ENCODE peak calls at places on chromosome 7, in nine cellular contexts. One of them, this sample, is unnamed.

GRCh38 chr7:106072715-106073091 is 39.4 kb downstream of the SYPL1 start:
- DNase-seq in stimulated activated CD4-positive, alpha-beta T cell treated with anti-CD3 and anti-CD28 coated beads, Interleukin-2, amount 100 ng/mL, for 4 hours: no peak
- DNase-seq in astrocyte of the cerebellum: no peak
- DNase-seq in activated CD4-positive, alpha-beta T cell treated with anti-CD3 and anti-CD28 coated beads for 24 hours: no peak
- DNase-seq in activated naive CD8-positive, alpha-beta T cell treated with anti-CD3 and anti-CD28 coated beads, Interleukin-2, amount 50 U/mL, for 24 hours: no peak
- DNase-seq in EH: no peak
- DNase-seq in NCI-H2081: no peak
- DNase-seq in stimulated activated CD8-positive, alpha-beta memory T cell treated with anti-CD3 and anti-CD28 coated beads, Interleukin-7, amount 100 ng/mL, for 24 hours: no peak
- DNase-seq in GM12865: no peak
- DNase-seq in this sample: no peak

GRCh38 chr7:104982308-104982755 is 31.7 kb upstream of the KMT2E start:
- DNase-seq in stimulated activated CD4-positive, alpha-beta T cell treated with anti-CD3 and anti-CD28 coated beads, Interleukin-2, amount 100 ng/mL, for 4 hours: no peak
- DNase-seq in astrocyte of the cerebellum: no peak
- DNase-seq in activated CD4-positive, alpha-beta T cell treated with anti-CD3 and anti-CD28 coated beads for 24 hours: no peak
- DNase-seq in activated naive CD8-positive, alpha-beta T cell treated with anti-CD3 and anti-CD28 coated beads, Interleukin-2, amount 50 U/mL, for 24 hours: no peak
- DNase-seq in EH: peak; percentile 92
- DNase-seq in NCI-H2081: no peak
- DNase-seq in stimulated activated CD8-positive, alpha-beta memory T cell treated with anti-CD3 and anti-CD28 coated beads, Interleukin-7, amount 100 ng/mL, for 24 hours: no peak
- DNase-seq in GM12865: no peak
- DNase-seq in this sample: no peak

GRCh38 chr7:155255660-155256059 is 42.0 kb upstream of the INSIG1 start:
- DNase-seq in stimulated activated CD4-positive, alpha-beta T cell treated with anti-CD3 and anti-CD28 coated beads, Interleukin-2, amount 100 ng/mL, for 4 hours: no peak
- DNase-seq in astrocyte of the cerebellum: no peak
- DNase-seq in activated CD4-positive, alpha-beta T cell treated with anti-CD3 and anti-CD28 coated beads for 24 hours: no peak
- DNase-seq in activated naive CD8-positive, alpha-beta T cell treated with anti-CD3 and anti-CD28 coated beads, Interleukin-2, amount 50 U/mL, for 24 hours: no peak
- DNase-seq in EH: no peak
- DNase-seq in NCI-H2081: no peak
- DNase-seq in stimulated activated CD8-positive, alpha-beta memory T cell treated with anti-CD3 and anti-CD28 coated beads, Interleukin-7, amount 100 ng/mL, for 24 hours: no peak
- DNase-seq in GM12865: no peak
- DNase-seq in this sample: no peak

GRCh38 chr7:105559926-105560325 is 21.4 kb downstream of the EFCAB10 start:
- DNase-seq in stimulated activated CD4-positive, alpha-beta T cell treated with anti-CD3 and anti-CD28 coated beads, Interleukin-2, amount 100 ng/mL, for 4 hours: no peak
- DNase-seq in astrocyte of the cerebellum: no peak
- DNase-seq in activated CD4-positive, alpha-beta T cell treated with anti-CD3 and anti-CD28 coated beads for 24 hours: no peak
- DNase-seq in activated naive CD8-positive, alpha-beta T cell treated with anti-CD3 and anti-CD28 coated beads, Interleukin-2, amount 50 U/mL, for 24 hours: no peak
- DNase-seq in EH: no peak
- DNase-seq in NCI-H2081: no peak
- DNase-seq in stimulated activated CD8-positive, alpha-beta memory T cell treated with anti-CD3 and anti-CD28 coated beads, Interleukin-7, amount 100 ng/mL, for 24 hours: no peak
- DNase-seq in GM12865: no peak
- DNase-seq in this sample: no peak

GRCh38 chr7:114930107-114930521 is 8.2 kb downstream of the MDFIC start:
- DNase-seq in stimulated activated CD4-positive, alpha-beta T cell treated with anti-CD3 and anti-CD28 coated beads, Interleukin-2, amount 100 ng/mL, for 4 hours: no peak
- DNase-seq in astrocyte of the cerebellum: no peak
- DNase-seq in activated CD4-positive, alpha-beta T cell treated with anti-CD3 and anti-CD28 coated beads for 24 hours: no peak
- DNase-seq in activated naive CD8-positive, alpha-beta T cell treated with anti-CD3 and anti-CD28 coated beads, Interleukin-2, amount 50 U/mL, for 24 hours: no peak
- DNase-seq in EH: peak; percentile 15
- DNase-seq in NCI-H2081: no peak
- DNase-seq in stimulated activated CD8-positive, alpha-beta memory T cell treated with anti-CD3 and anti-CD28 coated beads, Interleukin-7, amount 100 ng/mL, for 24 hours: no peak
- DNase-seq in GM12865: no peak
- DNase-seq in this sample: no peak

GRCh38 chr7:51189777-51190176 is 126.8 kb downstream of the COBL start:
- DNase-seq in stimulated activated CD4-positive, alpha-beta T cell treated with anti-CD3 and anti-CD28 coated beads, Interleukin-2, amount 100 ng/mL, for 4 hours: no peak
- DNase-seq in astrocyte of the cerebellum: no peak
- DNase-seq in activated CD4-positive, alpha-beta T cell treated with anti-CD3 and anti-CD28 coated beads for 24 hours: no peak
- DNase-seq in activated naive CD8-positive, alpha-beta T cell treated with anti-CD3 and anti-CD28 coated beads, Interleukin-2, amount 50 U/mL, for 24 hours: no peak
- DNase-seq in EH: no peak
- DNase-seq in NCI-H2081: no peak
- DNase-seq in stimulated activated CD8-positive, alpha-beta memory T cell treated with anti-CD3 and anti-CD28 coated beads, Interleukin-7, amount 100 ng/mL, for 24 hours: no peak
- DNase-seq in GM12865: no peak
- DNase-seq in this sample: no peak

GRCh38 chr7:155402941-155403340 is 55.0 kb upstream of the EN2 start:
- DNase-seq in stimulated activated CD4-positive, alpha-beta T cell treated with anti-CD3 and anti-CD28 coated beads, Interleukin-2, amount 100 ng/mL, for 4 hours: no peak
- DNase-seq in astrocyte of the cerebellum: no peak
- DNase-seq in activated CD4-positive, alpha-beta T cell treated with anti-CD3 and anti-CD28 coated beads for 24 hours: no peak
- DNase-seq in activated naive CD8-positive, alpha-beta T cell treated with anti-CD3 and anti-CD28 coated beads, Interleukin-2, amount 50 U/mL, for 24 hours: no peak
- DNase-seq in EH: no peak
- DNase-seq in NCI-H2081: no peak
- DNase-seq in stimulated activated CD8-positive, alpha-beta memory T cell treated with anti-CD3 and anti-CD28 coated beads, Interleukin-7, amount 100 ng/mL, for 24 hours: no peak
- DNase-seq in GM12865: no peak
- DNase-seq in this sample: no peak

GRCh38 chr7:123649956-123650355 is 5.7 kb upstream of the LMOD2 start:
- DNase-seq in stimulated activated CD4-positive, alpha-beta T cell treated with anti-CD3 and anti-CD28 coated beads, Interleukin-2, amount 100 ng/mL, for 4 hours: no peak
- DNase-seq in astrocyte of the cerebellum: no peak
- DNase-seq in activated CD4-positive, alpha-beta T cell treated with anti-CD3 and anti-CD28 coated beads for 24 hours: no peak
- DNase-seq in activated naive CD8-positive, alpha-beta T cell treated with anti-CD3 and anti-CD28 coated beads, Interleukin-2, amount 50 U/mL, for 24 hours: no peak
- DNase-seq in EH: no peak
- DNase-seq in NCI-H2081: no peak
- DNase-seq in stimulated activated CD8-positive, alpha-beta memory T cell treated with anti-CD3 and anti-CD28 coated beads, Interleukin-7, amount 100 ng/mL, for 24 hours: no peak
- DNase-seq in GM12865: no peak
- DNase-seq in this sample: no peak

GRCh38 chr7:86978804-86979506 is 80.5 kb downstream of the ELAPOR2 start:
- DNase-seq in stimulated activated CD4-positive, alpha-beta T cell treated with anti-CD3 and anti-CD28 coated beads, Interleukin-2, amount 100 ng/mL, for 4 hours: peak; percentile 6
- DNase-seq in astrocyte of the cerebellum: no peak
- DNase-seq in activated CD4-positive, alpha-beta T cell treated with anti-CD3 and anti-CD28 coated beads for 24 hours: no peak
- DNase-seq in activated naive CD8-positive, alpha-beta T cell treated with anti-CD3 and anti-CD28 coated beads, Interleukin-2, amount 50 U/mL, for 24 hours: no peak
- DNase-seq in EH: no peak
- DNase-seq in NCI-H2081: no peak
- DNase-seq in stimulated activated CD8-positive, alpha-beta memory T cell treated with anti-CD3 and anti-CD28 coated beads, Interleukin-7, amount 100 ng/mL, for 24 hours: no peak
- DNase-seq in GM12865: peak; percentile 80
- DNase-seq in this sample: no peak

GRCh38 chr7:151388430-151388829 is 21.4 kb downstream of the WDR86 start:
- DNase-seq in stimulated activated CD4-positive, alpha-beta T cell treated with anti-CD3 and anti-CD28 coated beads, Interleukin-2, amount 100 ng/mL, for 4 hours: no peak
- DNase-seq in astrocyte of the cerebellum: no peak
- DNase-seq in activated CD4-positive, alpha-beta T cell treated with anti-CD3 and anti-CD28 coated beads for 24 hours: no peak
- DNase-seq in activated naive CD8-positive, alpha-beta T cell treated with anti-CD3 and anti-CD28 coated beads, Interleukin-2, amount 50 U/mL, for 24 hours: no peak
- DNase-seq in EH: no peak
- DNase-seq in NCI-H2081: no peak
- DNase-seq in stimulated activated CD8-positive, alpha-beta memory T cell treated with anti-CD3 and anti-CD28 coated beads, Interleukin-7, amount 100 ng/mL, for 24 hours: no peak
- DNase-seq in GM12865: no peak
- DNase-seq in this sample: no peak

GRCh38 chr7:6631605-6632004 is 5.5 kb upstream of the ZNF316 start:
- DNase-seq in stimulated activated CD4-positive, alpha-beta T cell treated with anti-CD3 and anti-CD28 coated beads, Interleukin-2, amount 100 ng/mL, for 4 hours: no peak
- DNase-seq in astrocyte of the cerebellum: no peak
- DNase-seq in activated CD4-positive, alpha-beta T cell treated with anti-CD3 and anti-CD28 coated beads for 24 hours: no peak
- DNase-seq in activated naive CD8-positive, alpha-beta T cell treated with anti-CD3 and anti-CD28 coated beads, Interleukin-2, amount 50 U/mL, for 24 hours: no peak
- DNase-seq in EH: no peak
- DNase-seq in NCI-H2081: no peak
- DNase-seq in stimulated activated CD8-positive, alpha-beta memory T cell treated with anti-CD3 and anti-CD28 coated beads, Interleukin-7, amount 100 ng/mL, for 24 hours: no peak
- DNase-seq in GM12865: no peak
- DNase-seq in this sample: no peak

GRCh38 chr7:106283831-106284515 is 810 bp downstream of the NAMPT start:
- DNase-seq in stimulated activated CD4-positive, alpha-beta T cell treated with anti-CD3 and anti-CD28 coated beads, Interleukin-2, amount 100 ng/mL, for 4 hours: peak; percentile 37
- DNase-seq in astrocyte of the cerebellum: no peak
- DNase-seq in activated CD4-positive, alpha-beta T cell treated with anti-CD3 and anti-CD28 coated beads for 24 hours: peak; percentile 16
- DNase-seq in activated naive CD8-positive, alpha-beta T cell treated with anti-CD3 and anti-CD28 coated beads, Interleukin-2, amount 50 U/mL, for 24 hours: peak; percentile 41
- DNase-seq in EH: peak; percentile 50
- DNase-seq in NCI-H2081: peak; percentile 67
- DNase-seq in stimulated activated CD8-positive, alpha-beta memory T cell treated with anti-CD3 and anti-CD28 coated beads, Interleukin-7, amount 100 ng/mL, for 24 hours: no peak
- DNase-seq in GM12865: peak; percentile 50
- DNase-seq in this sample: peak; percentile 42

GRCh38 chr7:600935-601334 is 81.3 kb upstream of the PDGFA start:
- DNase-seq in stimulated activated CD4-positive, alpha-beta T cell treated with anti-CD3 and anti-CD28 coated beads, Interleukin-2, amount 100 ng/mL, for 4 hours: no peak
- DNase-seq in astrocyte of the cerebellum: no peak
- DNase-seq in activated CD4-positive, alpha-beta T cell treated with anti-CD3 and anti-CD28 coated beads for 24 hours: no peak
- DNase-seq in activated naive CD8-positive, alpha-beta T cell treated with anti-CD3 and anti-CD28 coated beads, Interleukin-2, amount 50 U/mL, for 24 hours: no peak
- DNase-seq in EH: no peak
- DNase-seq in NCI-H2081: no peak
- DNase-seq in stimulated activated CD8-positive, alpha-beta memory T cell treated with anti-CD3 and anti-CD28 coated beads, Interleukin-7, amount 100 ng/mL, for 24 hours: no peak
- DNase-seq in GM12865: no peak
- DNase-seq in this sample: no peak

GRCh38 chr7:25839084-25839769 is 312.8 kb upstream of the NFE2L3 start:
- DNase-seq in stimulated activated CD4-positive, alpha-beta T cell treated with anti-CD3 and anti-CD28 coated beads, Interleukin-2, amount 100 ng/mL, for 4 hours: no peak
- DNase-seq in astrocyte of the cerebellum: no peak
- DNase-seq in activated CD4-positive, alpha-beta T cell treated with anti-CD3 and anti-CD28 coated beads for 24 hours: no peak
- DNase-seq in activated naive CD8-positive, alpha-beta T cell treated with anti-CD3 and anti-CD28 coated beads, Interleukin-2, amount 50 U/mL, for 24 hours: no peak
- DNase-seq in EH: no peak
- DNase-seq in NCI-H2081: no peak
- DNase-seq in stimulated activated CD8-positive, alpha-beta memory T cell treated with anti-CD3 and anti-CD28 coated beads, Interleukin-7, amount 100 ng/mL, for 24 hours: no peak
- DNase-seq in GM12865: no peak
- DNase-seq in this sample: no peak

GRCh38 chr7:36781011-36781738 is 56.9 kb upstream of the AOAH start:
- DNase-seq in stimulated activated CD4-positive, alpha-beta T cell treated with anti-CD3 and anti-CD28 coated beads, Interleukin-2, amount 100 ng/mL, for 4 hours: no peak
- DNase-seq in astrocyte of the cerebellum: no peak
- DNase-seq in activated CD4-positive, alpha-beta T cell treated with anti-CD3 and anti-CD28 coated beads for 24 hours: no peak
- DNase-seq in activated naive CD8-positive, alpha-beta T cell treated with anti-CD3 and anti-CD28 coated beads, Interleukin-2, amount 50 U/mL, for 24 hours: no peak
- DNase-seq in EH: no peak
- DNase-seq in NCI-H2081: no peak
- DNase-seq in stimulated activated CD8-positive, alpha-beta memory T cell treated with anti-CD3 and anti-CD28 coated beads, Interleukin-7, amount 100 ng/mL, for 24 hours: no peak
- DNase-seq in GM12865: no peak
- DNase-seq in this sample: no peak

GRCh38 chr7:41930538-41931262 is 227.8 kb upstream of the INHBA start:
- DNase-seq in stimulated activated CD4-positive, alpha-beta T cell treated with anti-CD3 and anti-CD28 coated beads, Interleukin-2, amount 100 ng/mL, for 4 hours: no peak
- DNase-seq in astrocyte of the cerebellum: no peak
- DNase-seq in activated CD4-positive, alpha-beta T cell treated with anti-CD3 and anti-CD28 coated beads for 24 hours: no peak
- DNase-seq in activated naive CD8-positive, alpha-beta T cell treated with anti-CD3 and anti-CD28 coated beads, Interleukin-2, amount 50 U/mL, for 24 hours: no peak
- DNase-seq in EH: peak; percentile 66
- DNase-seq in NCI-H2081: no peak
- DNase-seq in stimulated activated CD8-positive, alpha-beta memory T cell treated with anti-CD3 and anti-CD28 coated beads, Interleukin-7, amount 100 ng/mL, for 24 hours: no peak
- DNase-seq in GM12865: peak; percentile 36
- DNase-seq in this sample: no peak

GRCh38 chr7:158353606-158354570 is 233.7 kb downstream of the PTPRN2 start:
- DNase-seq in stimulated activated CD4-positive, alpha-beta T cell treated with anti-CD3 and anti-CD28 coated beads, Interleukin-2, amount 100 ng/mL, for 4 hours: no peak
- DNase-seq in astrocyte of the cerebellum: no peak
- DNase-seq in activated CD4-positive, alpha-beta T cell treated with anti-CD3 and anti-CD28 coated beads for 24 hours: no peak
- DNase-seq in activated naive CD8-positive, alpha-beta T cell treated with anti-CD3 and anti-CD28 coated beads, Interleukin-2, amount 50 U/mL, for 24 hours: no peak
- DNase-seq in EH: no peak
- DNase-seq in NCI-H2081: peak; percentile 15
- DNase-seq in stimulated activated CD8-positive, alpha-beta memory T cell treated with anti-CD3 and anti-CD28 coated beads, Interleukin-7, amount 100 ng/mL, for 24 hours: no peak
- DNase-seq in GM12865: no peak
- DNase-seq in this sample: peak; percentile 40

GRCh38 chr7:100490483-100491191 is 6.9 kb downstream of the NYAP1 start:
- DNase-seq in stimulated activated CD4-positive, alpha-beta T cell treated with anti-CD3 and anti-CD28 coated beads, Interleukin-2, amount 100 ng/mL, for 4 hours: no peak
- DNase-seq in astrocyte of the cerebellum: no peak
- DNase-seq in activated CD4-positive, alpha-beta T cell treated with anti-CD3 and anti-CD28 coated beads for 24 hours: no peak
- DNase-seq in activated naive CD8-positive, alpha-beta T cell treated with anti-CD3 and anti-CD28 coated beads, Interleukin-2, amount 50 U/mL, for 24 hours: no peak
- DNase-seq in EH: no peak
- DNase-seq in NCI-H2081: no peak
- DNase-seq in stimulated activated CD8-positive, alpha-beta memory T cell treated with anti-CD3 and anti-CD28 coated beads, Interleukin-7, amount 100 ng/mL, for 24 hours: no peak
- DNase-seq in GM12865: no peak
- DNase-seq in this sample: no peak

GRCh38 chr7:155190608-155191536 is 106.8 kb upstream of the INSIG1 start:
- DNase-seq in stimulated activated CD4-positive, alpha-beta T cell treated with anti-CD3 and anti-CD28 coated beads, Interleukin-2, amount 100 ng/mL, for 4 hours: peak; percentile 43
- DNase-seq in astrocyte of the cerebellum: no peak
- DNase-seq in activated CD4-positive, alpha-beta T cell treated with anti-CD3 and anti-CD28 coated beads for 24 hours: peak; percentile 48
- DNase-seq in activated naive CD8-positive, alpha-beta T cell treated with anti-CD3 and anti-CD28 coated beads, Interleukin-2, amount 50 U/mL, for 24 hours: peak; percentile 80
- DNase-seq in EH: peak; percentile 33
- DNase-seq in NCI-H2081: no peak
- DNase-seq in stimulated activated CD8-positive, alpha-beta memory T cell treated with anti-CD3 and anti-CD28 coated beads, Interleukin-7, amount 100 ng/mL, for 24 hours: peak; percentile 62
- DNase-seq in GM12865: peak; percentile 56
- DNase-seq in this sample: no peak

GRCh38 chr7:78215199-78215598 is 416.6 kb downstream of the PHTF2 start:
- DNase-seq in stimulated activated CD4-positive, alpha-beta T cell treated with anti-CD3 and anti-CD28 coated beads, Interleukin-2, amount 100 ng/mL, for 4 hours: no peak
- DNase-seq in astrocyte of the cerebellum: no peak
- DNase-seq in activated CD4-positive, alpha-beta T cell treated with anti-CD3 and anti-CD28 coated beads for 24 hours: no peak
- DNase-seq in activated naive CD8-positive, alpha-beta T cell treated with anti-CD3 and anti-CD28 coated beads, Interleukin-2, amount 50 U/mL, for 24 hours: no peak
- DNase-seq in EH: no peak
- DNase-seq in NCI-H2081: no peak
- DNase-seq in stimulated activated CD8-positive, alpha-beta memory T cell treated with anti-CD3 and anti-CD28 coated beads, Interleukin-7, amount 100 ng/mL, for 24 hours: no peak
- DNase-seq in GM12865: no peak
- DNase-seq in this sample: no peak

GRCh38 chr7:155456772-155457543 is 971 bp upstream of the EN2 start:
- DNase-seq in stimulated activated CD4-positive, alpha-beta T cell treated with anti-CD3 and anti-CD28 coated beads, Interleukin-2, amount 100 ng/mL, for 4 hours: peak; percentile 35
- DNase-seq in astrocyte of the cerebellum: peak; percentile 36
- DNase-seq in activated CD4-positive, alpha-beta T cell treated with anti-CD3 and anti-CD28 coated beads for 24 hours: no peak
- DNase-seq in activated naive CD8-positive, alpha-beta T cell treated with anti-CD3 and anti-CD28 coated beads, Interleukin-2, amount 50 U/mL, for 24 hours: peak; percentile 46
- DNase-seq in EH: peak; percentile 34
- DNase-seq in NCI-H2081: peak; percentile 52
- DNase-seq in stimulated activated CD8-positive, alpha-beta memory T cell treated with anti-CD3 and anti-CD28 coated beads, Interleukin-7, amount 100 ng/mL, for 24 hours: no peak
- DNase-seq in GM12865: no peak
- DNase-seq in this sample: peak; percentile 65

GRCh38 chr7:129952164-129952652 is 552 bp downstream of the UBE2H start:
- DNase-seq in stimulated activated CD4-positive, alpha-beta T cell treated with anti-CD3 and anti-CD28 coated beads, Interleukin-2, amount 100 ng/mL, for 4 hours: no peak
- DNase-seq in astrocyte of the cerebellum: no peak
- DNase-seq in activated CD4-positive, alpha-beta T cell treated with anti-CD3 and anti-CD28 coated beads for 24 hours: no peak
- DNase-seq in activated naive CD8-positive, alpha-beta T cell treated with anti-CD3 and anti-CD28 coated beads, Interleukin-2, amount 50 U/mL, for 24 hours: peak; percentile 29
- DNase-seq in EH: peak; percentile 46
- DNase-seq in NCI-H2081: no peak
- DNase-seq in stimulated activated CD8-positive, alpha-beta memory T cell treated with anti-CD3 and anti-CD28 coated beads, Interleukin-7, amount 100 ng/mL, for 24 hours: no peak
- DNase-seq in GM12865: peak; percentile 69
- DNase-seq in this sample: no peak

GRCh38 chr7:128362670-128363069 is 1.2 kb upstream of the PRRT4 start:
- DNase-seq in stimulated activated CD4-positive, alpha-beta T cell treated with anti-CD3 and anti-CD28 coated beads, Interleukin-2, amount 100 ng/mL, for 4 hours: no peak
- DNase-seq in astrocyte of the cerebellum: no peak
- DNase-seq in activated CD4-positive, alpha-beta T cell treated with anti-CD3 and anti-CD28 coated beads for 24 hours: no peak
- DNase-seq in activated naive CD8-positive, alpha-beta T cell treated with anti-CD3 and anti-CD28 coated beads, Interleukin-2, amount 50 U/mL, for 24 hours: no peak
- DNase-seq in EH: peak; percentile 38
- DNase-seq in NCI-H2081: no peak
- DNase-seq in stimulated activated CD8-positive, alpha-beta memory T cell treated with anti-CD3 and anti-CD28 coated beads, Interleukin-7, amount 100 ng/mL, for 24 hours: no peak
- DNase-seq in GM12865: no peak
- DNase-seq in this sample: no peak

GRCh38 chr7:156120552-156120951 is 308.3 kb upstream of the SHH start:
- DNase-seq in stimulated activated CD4-positive, alpha-beta T cell treated with anti-CD3 and anti-CD28 coated beads, Interleukin-2, amount 100 ng/mL, for 4 hours: no peak
- DNase-seq in astrocyte of the cerebellum: no peak
- DNase-seq in activated CD4-positive, alpha-beta T cell treated with anti-CD3 and anti-CD28 coated beads for 24 hours: no peak
- DNase-seq in activated naive CD8-positive, alpha-beta T cell treated with anti-CD3 and anti-CD28 coated beads, Interleukin-2, amount 50 U/mL, for 24 hours: no peak
- DNase-seq in EH: no peak
- DNase-seq in NCI-H2081: no peak
- DNase-seq in stimulated activated CD8-positive, alpha-beta memory T cell treated with anti-CD3 and anti-CD28 coated beads, Interleukin-7, amount 100 ng/mL, for 24 hours: no peak
- DNase-seq in GM12865: no peak
- DNase-seq in this sample: no peak

GRCh38 chr7:50657341-50657873 is 92.2 kb upstream of the DDC start:
- DNase-seq in stimulated activated CD4-positive, alpha-beta T cell treated with anti-CD3 and anti-CD28 coated beads, Interleukin-2, amount 100 ng/mL, for 4 hours: no peak
- DNase-seq in astrocyte of the cerebellum: no peak
- DNase-seq in activated CD4-positive, alpha-beta T cell treated with anti-CD3 and anti-CD28 coated beads for 24 hours: no peak
- DNase-seq in activated naive CD8-positive, alpha-beta T cell treated with anti-CD3 and anti-CD28 coated beads, Interleukin-2, amount 50 U/mL, for 24 hours: no peak
- DNase-seq in EH: peak; percentile 91
- DNase-seq in NCI-H2081: no peak
- DNase-seq in stimulated activated CD8-positive, alpha-beta memory T cell treated with anti-CD3 and anti-CD28 coated beads, Interleukin-7, amount 100 ng/mL, for 24 hours: no peak
- DNase-seq in GM12865: peak; percentile 23
- DNase-seq in this sample: no peak

GRCh38 chr7:40987571-40987970 is 715.3 kb downstream of the INHBA start:
- DNase-seq in stimulated activated CD4-positive, alpha-beta T cell treated with anti-CD3 and anti-CD28 coated beads, Interleukin-2, amount 100 ng/mL, for 4 hours: no peak
- DNase-seq in astrocyte of the cerebellum: no peak
- DNase-seq in activated CD4-positive, alpha-beta T cell treated with anti-CD3 and anti-CD28 coated beads for 24 hours: no peak
- DNase-seq in activated naive CD8-positive, alpha-beta T cell treated with anti-CD3 and anti-CD28 coated beads, Interleukin-2, amount 50 U/mL, for 24 hours: no peak
- DNase-seq in EH: no peak
- DNase-seq in NCI-H2081: no peak
- DNase-seq in stimulated activated CD8-positive, alpha-beta memory T cell treated with anti-CD3 and anti-CD28 coated beads, Interleukin-7, amount 100 ng/mL, for 24 hours: no peak
- DNase-seq in GM12865: no peak
- DNase-seq in this sample: no peak

GRCh38 chr7:82840061-82840460 is 322.6 kb downstream of the PCLO start:
- DNase-seq in stimulated activated CD4-positive, alpha-beta T cell treated with anti-CD3 and anti-CD28 coated beads, Interleukin-2, amount 100 ng/mL, for 4 hours: no peak
- DNase-seq in astrocyte of the cerebellum: no peak
- DNase-seq in activated CD4-positive, alpha-beta T cell treated with anti-CD3 and anti-CD28 coated beads for 24 hours: no peak
- DNase-seq in activated naive CD8-positive, alpha-beta T cell treated with anti-CD3 and anti-CD28 coated beads, Interleukin-2, amount 50 U/mL, for 24 hours: no peak
- DNase-seq in EH: no peak
- DNase-seq in NCI-H2081: no peak
- DNase-seq in stimulated activated CD8-positive, alpha-beta memory T cell treated with anti-CD3 and anti-CD28 coated beads, Interleukin-7, amount 100 ng/mL, for 24 hours: no peak
- DNase-seq in GM12865: no peak
- DNase-seq in this sample: no peak

GRCh38 chr7:134947329-134947728 is 39.0 kb upstream of the AGBL3 start:
- DNase-seq in stimulated activated CD4-positive, alpha-beta T cell treated with anti-CD3 and anti-CD28 coated beads, Interleukin-2, amount 100 ng/mL, for 4 hours: no peak
- DNase-seq in astrocyte of the cerebellum: no peak
- DNase-seq in activated CD4-positive, alpha-beta T cell treated with anti-CD3 and anti-CD28 coated beads for 24 hours: no peak
- DNase-seq in activated naive CD8-positive, alpha-beta T cell treated with anti-CD3 and anti-CD28 coated beads, Interleukin-2, amount 50 U/mL, for 24 hours: no peak
- DNase-seq in EH: no peak
- DNase-seq in NCI-H2081: no peak
- DNase-seq in stimulated activated CD8-positive, alpha-beta memory T cell treated with anti-CD3 and anti-CD28 coated beads, Interleukin-7, amount 100 ng/mL, for 24 hours: no peak
- DNase-seq in GM12865: no peak
- DNase-seq in this sample: no peak

GRCh38 chr7:155808551-155809331 is 3.5 kb downstream of the SHH start:
- DNase-seq in stimulated activated CD4-positive, alpha-beta T cell treated with anti-CD3 and anti-CD28 coated beads, Interleukin-2, amount 100 ng/mL, for 4 hours: no peak
- DNase-seq in astrocyte of the cerebellum: no peak
- DNase-seq in activated CD4-positive, alpha-beta T cell treated with anti-CD3 and anti-CD28 coated beads for 24 hours: no peak
- DNase-seq in activated naive CD8-positive, alpha-beta T cell treated with anti-CD3 and anti-CD28 coated beads, Interleukin-2, amount 50 U/mL, for 24 hours: no peak
- DNase-seq in EH: no peak
- DNase-seq in NCI-H2081: no peak
- DNase-seq in stimulated activated CD8-positive, alpha-beta memory T cell treated with anti-CD3 and anti-CD28 coated beads, Interleukin-7, amount 100 ng/mL, for 24 hours: no peak
- DNase-seq in GM12865: no peak
- DNase-seq in this sample: no peak

GRCh38 chr7:7122701-7123281 is 59.6 kb upstream of the C1GALT1 start:
- DNase-seq in stimulated activated CD4-positive, alpha-beta T cell treated with anti-CD3 and anti-CD28 coated beads, Interleukin-2, amount 100 ng/mL, for 4 hours: no peak
- DNase-seq in astrocyte of the cerebellum: peak; percentile 73
- DNase-seq in activated CD4-positive, alpha-beta T cell treated with anti-CD3 and anti-CD28 coated beads for 24 hours: no peak
- DNase-seq in activated naive CD8-positive, alpha-beta T cell treated with anti-CD3 and anti-CD28 coated beads, Interleukin-2, amount 50 U/mL, for 24 hours: no peak
- DNase-seq in EH: peak; percentile 16
- DNase-seq in NCI-H2081: no peak
- DNase-seq in stimulated activated CD8-positive, alpha-beta memory T cell treated with anti-CD3 and anti-CD28 coated beads, Interleukin-7, amount 100 ng/mL, for 24 hours: no peak
- DNase-seq in GM12865: no peak
- DNase-seq in this sample: no peak

GRCh38 chr7:30231271-30231670 is 53.1 kb upstream of the ZNRF2 start:
- DNase-seq in stimulated activated CD4-positive, alpha-beta T cell treated with anti-CD3 and anti-CD28 coated beads, Interleukin-2, amount 100 ng/mL, for 4 hours: no peak
- DNase-seq in astrocyte of the cerebellum: no peak
- DNase-seq in activated CD4-positive, alpha-beta T cell treated with anti-CD3 and anti-CD28 coated beads for 24 hours: no peak
- DNase-seq in activated naive CD8-positive, alpha-beta T cell treated with anti-CD3 and anti-CD28 coated beads, Interleukin-2, amount 50 U/mL, for 24 hours: no peak
- DNase-seq in EH: peak; percentile 12
- DNase-seq in NCI-H2081: no peak
- DNase-seq in stimulated activated CD8-positive, alpha-beta memory T cell treated with anti-CD3 and anti-CD28 coated beads, Interleukin-7, amount 100 ng/mL, for 24 hours: no peak
- DNase-seq in GM12865: no peak
- DNase-seq in this sample: no peak